ENCODE peak calls at places on chromosome 11, in six cellular contexts. One of them, this sample, is unnamed.

GRCh38 chr11:30919389-30920172 is 333.4 kb upstream of the MPPED2 start:
- DNase-seq in NCI-H774: no peak
- DNase-seq in cardiac fibroblast: no peak
- DNase-seq in mucosa of gallbladder: no peak
- DNase-seq in NCI-H2081: no peak
- DNase-seq in heart left ventricle: no peak
- DNase-seq in this sample: no peak

GRCh38 chr11:59266491-59266890 is 53.8 kb upstream of the MPEG1 start:
- DNase-seq in mucosa of gallbladder: no peak
- DNase-seq in heart left ventricle: no peak
- DNase-seq in cardiac fibroblast: no peak
- DNase-seq in NCI-H2081: no peak
- DNase-seq in NCI-H774: no peak
- DNase-seq in this sample: no peak

GRCh38 chr11:57377098-57377497 is 3.9 kb downstream of the PRG3 start:
- DNase-seq in heart left ventricle: no peak
- DNase-seq in mucosa of gallbladder: no peak
- DNase-seq in NCI-H774: no peak
- DNase-seq in cardiac fibroblast: no peak
- DNase-seq in NCI-H2081: no peak
- DNase-seq in this sample: no peak

GRCh38 chr11:75810637-75811383 is 4.2 kb upstream of the UVRAG start:
- DNase-seq in NCI-H774: no peak
- DNase-seq in heart left ventricle: no peak
- DNase-seq in NCI-H2081: no peak
- DNase-seq in mucosa of gallbladder: no peak
- DNase-seq in cardiac fibroblast: no peak
- DNase-seq in this sample: no peak

GRCh38 chr11:235180-235997 is 753 bp downstream of the SIRT3 start:
- DNase-seq in heart left ventricle: no peak
- DNase-seq in NCI-H2081: no peak
- DNase-seq in mucosa of gallbladder: no peak
- DNase-seq in NCI-H774: no peak
- DNase-seq in cardiac fibroblast: no peak
- DNase-seq in this sample: peak; percentile 34

GRCh38 chr11:8041576-8041975 is 39.4 kb upstream of the TUB start:
- DNase-seq in heart left ventricle: no peak
- DNase-seq in NCI-H774: no peak
- DNase-seq in mucosa of gallbladder: no peak
- DNase-seq in cardiac fibroblast: no peak
- DNase-seq in NCI-H2081: no peak
- DNase-seq in this sample: no peak

GRCh38 chr11:132402056-132402684 is 1031.8 kb downstream of the NTM start:
- DNase-seq in mucosa of gallbladder: no peak
- DNase-seq in NCI-H774: peak; percentile 87
- DNase-seq in cardiac fibroblast: peak; percentile 38
- DNase-seq in heart left ventricle: no peak
- DNase-seq in NCI-H2081: peak; percentile 92
- DNase-seq in this sample: no peak

GRCh38 chr11:119315139-119316016 is 1.6 kb downstream of the MCAM start:
- DNase-seq in heart left ventricle: peak; percentile 55
- DNase-seq in NCI-H2081: no peak
- DNase-seq in cardiac fibroblast: no peak
- DNase-seq in NCI-H774: peak; percentile 25
- DNase-seq in mucosa of gallbladder: no peak
- DNase-seq in this sample: peak; percentile 46

GRCh38 chr11:45166604-45166897 is 20.1 kb downstream of the PRDM11 start:
- DNase-seq in NCI-H2081: no peak
- DNase-seq in mucosa of gallbladder: no peak
- DNase-seq in cardiac fibroblast: no peak
- DNase-seq in heart left ventricle: no peak
- DNase-seq in NCI-H774: no peak
- DNase-seq in this sample: no peak

GRCh38 chr11:13963949-13964770 is 1.6 kb downstream of the SPON1 start:
- DNase-seq in NCI-H774: no peak
- DNase-seq in mucosa of gallbladder: peak; percentile 42
- DNase-seq in cardiac fibroblast: no peak
- DNase-seq in heart left ventricle: peak; percentile 29
- DNase-seq in NCI-H2081: no peak
- DNase-seq in this sample: no peak

GRCh38 chr11:87224486-87224885 is 186.8 kb downstream of the TMEM135 start:
- DNase-seq in NCI-H2081: no peak
- DNase-seq in NCI-H774: no peak
- DNase-seq in mucosa of gallbladder: no peak
- DNase-seq in heart left ventricle: no peak
- DNase-seq in cardiac fibroblast: no peak
- DNase-seq in this sample: peak; percentile 63

GRCh38 chr11:109329716-109330115 is 92.3 kb upstream of the C11orf87 start:
- DNase-seq in NCI-H774: no peak
- DNase-seq in cardiac fibroblast: no peak
- DNase-seq in NCI-H2081: no peak
- DNase-seq in heart left ventricle: no peak
- DNase-seq in mucosa of gallbladder: no peak
- DNase-seq in this sample: no peak

GRCh38 chr11:64621283-64622019 is 30.4 kb downstream of the SLC22A12 start:
- DNase-seq in heart left ventricle: no peak
- DNase-seq in mucosa of gallbladder: no peak
- DNase-seq in NCI-H774: no peak
- DNase-seq in NCI-H2081: no peak
- DNase-seq in cardiac fibroblast: no peak
- DNase-seq in this sample: no peak

GRCh38 chr11:72848846-72849466 is 34.7 kb downstream of the ATG16L2 start:
- DNase-seq in cardiac fibroblast: peak; percentile 58
- DNase-seq in NCI-H774: no peak
- DNase-seq in NCI-H2081: peak; percentile 33
- DNase-seq in heart left ventricle: no peak
- DNase-seq in mucosa of gallbladder: peak; percentile 15
- DNase-seq in this sample: peak; percentile 65

GRCh38 chr11:126585388-126586302 is 230.2 kb downstream of the ST3GAL4 start:
- DNase-seq in NCI-H774: peak; percentile 53
- DNase-seq in mucosa of gallbladder: peak; percentile 77
- DNase-seq in NCI-H2081: peak; percentile 81
- DNase-seq in cardiac fibroblast: peak; percentile 95
- DNase-seq in heart left ventricle: peak; percentile 73
- DNase-seq in this sample: peak; percentile 84

GRCh38 chr11:43676933-43677332 is 3.6 kb upstream of the HSD17B12 start:
- DNase-seq in NCI-H2081: no peak
- DNase-seq in cardiac fibroblast: no peak
- DNase-seq in NCI-H774: no peak
- DNase-seq in mucosa of gallbladder: no peak
- DNase-seq in heart left ventricle: no peak
- DNase-seq in this sample: no peak

GRCh38 chr11:66800720-66801428 is 42.4 kb upstream of the RCE1 start:
- DNase-seq in NCI-H774: no peak
- DNase-seq in mucosa of gallbladder: no peak
- DNase-seq in NCI-H2081: no peak
- DNase-seq in heart left ventricle: no peak
- DNase-seq in cardiac fibroblast: no peak
- DNase-seq in this sample: no peak

GRCh38 chr11:12693075-12693473 is 18.9 kb downstream of the TEAD1 start:
- DNase-seq in mucosa of gallbladder: no peak
- DNase-seq in heart left ventricle: no peak
- DNase-seq in cardiac fibroblast: peak; percentile 37
- DNase-seq in NCI-H774: no peak
- DNase-seq in NCI-H2081: no peak
- DNase-seq in this sample: peak; percentile 62

GRCh38 chr11:115645631-115646271 is 141.5 kb upstream of the CADM1 start:
- DNase-seq in mucosa of gallbladder: peak; percentile 41
- DNase-seq in cardiac fibroblast: no peak
- DNase-seq in NCI-H774: no peak
- DNase-seq in heart left ventricle: peak; percentile 64
- DNase-seq in NCI-H2081: no peak
- DNase-seq in this sample: no peak

GRCh38 chr11:128501576-128502549 is 85.5 kb downstream of the ETS1 start:
- DNase-seq in NCI-H774: no peak
- DNase-seq in heart left ventricle: peak; percentile 81
- DNase-seq in mucosa of gallbladder: no peak
- DNase-seq in cardiac fibroblast: peak; percentile 92
- DNase-seq in NCI-H2081: no peak
- DNase-seq in this sample: peak; percentile 66

GRCh38 chr11:112277937-112278336 is 17.3 kb upstream of the PLET1 start:
- DNase-seq in NCI-H774: no peak
- DNase-seq in heart left ventricle: no peak
- DNase-seq in cardiac fibroblast: peak; percentile 18
- DNase-seq in mucosa of gallbladder: no peak
- DNase-seq in NCI-H2081: no peak
- DNase-seq in this sample: no peak

GRCh38 chr11:129636926-129637325 is 178.7 kb upstream of the TMEM45B start:
- DNase-seq in mucosa of gallbladder: no peak
- DNase-seq in NCI-H2081: no peak
- DNase-seq in NCI-H774: no peak
- DNase-seq in cardiac fibroblast: no peak
- DNase-seq in heart left ventricle: no peak
- DNase-seq in this sample: no peak

This sample was measured in lung microvascular endothelial cell.